ENCODE peak calls at places on chromosomes 11 and 22, in five cellular contexts. H is PC-3, Q is colonic mucosa, S is H1, R is DND-41. B is an unnamed sample.

GRCh38 chr11:125167954-125168821 is 3.6 kb downstream of the PKNOX2 start:
- DNase-seq in R (no peak), H (no peak), S (no peak), Q (no peak), B (peak; percentile 93)

GRCh38 chr11:70675697-70676374 is 277.5 kb downstream of the CTTN start:
- DNase-seq in H (peak; percentile 41), R (no peak), Q (peak; percentile 85), S (no peak), B (no peak)

GRCh38 chr22:26429458-26430238 is 588 bp downstream of the ASPHD2 start:
- DNase-seq in Q (no peak), R (no peak), H (no peak), S (no peak), B (no peak)

GRCh38 chr11:116445108-116446047 is 327.4 kb downstream of the BUD13 start:
- DNase-seq in R (no peak), S (peak; percentile 55), H (no peak), Q (no peak), B (no peak)

GRCh38 chr11:48012051-48012391 is 31.7 kb downstream of the PTPRJ start:
- DNase-seq in H (no peak), S (no peak), Q (no peak), R (no peak), B (no peak)

GRCh38 chr11:114154271-114155047 is 94.9 kb downstream of the ZBTB16 start:
- DNase-seq in Q (no peak), S (no peak), R (no peak), H (no peak), B (peak; percentile 99)

GRCh38 chr11:62400760-62401159 is 18.1 kb upstream of the SCGB1A1 start:
- DNase-seq in R (no peak), H (no peak), S (no peak), Q (peak; percentile 70), B (peak; percentile 90)

GRCh38 chr22:29306830-29307657 is 594 bp downstream of the GAS2L1 start:
- DNase-seq in R (peak; percentile 61), Q (peak; percentile 86), H (peak; percentile 80), S (no peak), B (peak; percentile 70)

GRCh38 chr11:69965821-69966582 is 112.1 kb upstream of the ANO1 start:
- DNase-seq in S (no peak), Q (peak; percentile 63), R (no peak), H (peak; percentile 26), B (no peak)

GRCh38 chr22:46693634-46694422 is 44.2 kb downstream of the CERK start:
- DNase-seq in S (no peak), H (no peak), R (no peak), Q (no peak), B (no peak)

GRCh38 chr11:102330226-102330625 is 12.9 kb downstream of the BIRC3 start:
- DNase-seq in R (no peak), Q (no peak), H (no peak), S (no peak), B (no peak)

GRCh38 chr11:93744669-93745004 is 3.2 kb downstream of the C11orf54 start:
- DNase-seq in Q (no peak), S (no peak), R (no peak), H (no peak), B (no peak)

GRCh38 chr11:86070435-86071056 is 1.7 kb upstream of the PICALM start:
- DNase-seq in Q (no peak), R (no peak), S (no peak), H (no peak), B (no peak)

GRCh38 chr22:21587803-21588611 is 20.5 kb downstream of the UBE2L3 start:
- DNase-seq in Q (no peak), R (peak; percentile 18), H (no peak), S (no peak), B (peak; percentile 78)

GRCh38 chr11:67303989-67304411 is 670 bp downstream of the SSH3 start:
- DNase-seq in R (no peak), H (peak; percentile 63), S (peak; percentile 64), Q (peak; percentile 34), B (no peak)

GRCh38 chr11:23112987-23113886 is 253.0 kb upstream of the CCDC179 start:
- DNase-seq in R (peak; percentile 21), S (peak; percentile 52), H (peak; percentile 85), Q (peak; percentile 87), B (peak; percentile 68)

GRCh38 chr11:114150671-114151070 is 91.2 kb downstream of the ZBTB16 start:
- DNase-seq in S (no peak), Q (no peak), H (no peak), R (no peak), B (no peak)

GRCh38 chr11:19574916-19575315 is 137.7 kb upstream of the NAV2 start:
- DNase-seq in Q (no peak), H (no peak), R (no peak), S (no peak), B (no peak)
- H3K9me3 ChIP-seq in Q (no peaks in the 10 kb centered on the region), H (no peaks in the 10 kb centered on the region), R (no peaks in the 10 kb centered on the region), S (no peaks in the 10 kb centered on the region), B (no peaks in the 10 kb centered on the region)

DNA sequence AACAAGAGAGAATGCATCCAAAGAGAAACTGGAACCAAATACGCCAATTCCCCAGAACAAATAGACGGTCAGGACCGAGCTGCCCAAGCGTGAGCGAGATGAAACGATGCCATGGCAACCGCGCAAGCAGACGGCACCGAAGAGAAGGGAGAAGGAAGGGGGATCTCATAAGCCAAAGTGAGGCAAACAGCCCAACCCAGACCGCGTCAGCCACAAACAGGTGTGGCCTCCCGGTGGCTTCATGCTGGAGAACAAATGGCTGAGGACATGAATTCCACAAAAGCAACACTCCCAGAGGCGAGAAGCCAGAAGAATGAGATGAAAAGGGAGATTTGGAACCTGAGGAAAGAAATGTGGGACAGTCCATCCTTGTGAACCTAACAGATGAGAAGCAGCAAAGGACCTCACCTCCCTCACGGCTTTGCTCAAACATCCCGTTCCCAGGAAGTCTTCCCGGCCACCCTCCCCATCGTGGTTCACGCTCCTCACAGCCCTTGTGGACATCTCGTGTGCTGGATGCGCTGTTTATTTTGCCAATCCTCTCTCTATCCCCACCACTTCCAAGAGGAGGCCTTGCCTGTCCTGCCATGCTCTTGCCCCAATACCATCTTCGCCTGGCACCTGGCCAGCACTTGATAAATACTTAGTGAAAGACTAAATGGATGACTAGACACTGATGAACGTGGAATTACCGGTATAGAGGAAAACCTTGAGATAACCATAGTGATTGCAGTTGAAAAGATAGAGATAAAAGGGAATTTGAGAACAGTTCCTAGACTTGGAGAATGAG is 89.2 kb upstream of the RTL6 start:
- DNase-seq in S (no peak), H (peak; percentile 44), R (peak; percentile 9), Q (no peak), B (peak; percentile 48)
- H3K9ac ChIP-seq in S (no peak overlapping the region), H (no peak overlapping the region), R (no peak overlapping the region), Q (no peak overlapping the region), B (no peak overlapping the region)

GRCh38 chr11:40998888-40999287 is 460.6 kb downstream of the LRRC4C start:
- DNase-seq in Q (no peak), R (no peak), S (no peak), H (no peak), B (no peak)
- H3K9me3 ChIP-seq in Q (no peaks in the 10 kb centered on the region), R (no peaks in the 10 kb centered on the region), S (no peaks in the 10 kb centered on the region), H (no peaks in the 10 kb centered on the region), B (no peaks in the 10 kb centered on the region)

GRCh38 chr22:44181912-44182590 is 1.3 kb downstream of the PARVG start:
- DNase-seq in S (no peak), R (no peak), Q (no peak), H (no peak), B (no peak)
- H3K9ac ChIP-seq in S (no peak overlapping the region), R (peak overlapping the region; percentile 96), Q (no peak overlapping the region), H (no peak overlapping the region), B (no peak overlapping the region)

DNA sequence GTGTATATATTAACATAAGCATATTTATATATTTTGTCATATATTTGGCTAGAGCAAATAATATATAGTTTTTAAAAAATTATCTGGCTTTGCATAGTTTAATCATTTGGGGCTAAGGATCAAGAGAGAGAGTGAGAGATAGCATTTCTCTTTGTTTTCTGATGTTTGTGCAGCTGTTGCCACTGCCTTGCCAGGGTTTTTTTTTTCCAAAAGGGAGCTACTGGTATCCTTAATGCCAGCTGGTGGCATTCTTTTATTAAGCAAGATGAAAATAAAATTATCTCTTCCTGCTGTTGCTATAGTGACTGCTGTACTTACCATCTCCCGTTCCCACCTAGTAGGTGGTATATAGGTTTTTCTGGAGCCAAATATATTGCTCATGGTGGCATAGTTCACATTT is 793.3 kb upstream of the ARHGAP42 start:
- DNase-seq in H (no peak), Q (no peak), R (no peak), S (no peak), B (no peak)
- H3K9me3 ChIP-seq in H (no peaks in the 10 kb centered on the region), Q (no peaks in the 10 kb centered on the region), R (peaks cover 5% of the 10 kb centered on the region), S (no peaks in the 10 kb centered on the region), B (no peaks in the 10 kb centered on the region)

GRCh38 chr11:3878036-3878584 is 22.6 kb downstream of the STIM1 start:
- DNase-seq in R (no peak), S (no peak), Q (no peak), H (no peak), B (no peak)
- H3K9ac ChIP-seq in R (no peak overlapping the region), S (no peak overlapping the region), Q (no peak overlapping the region), H (no peak overlapping the region), B (no peak overlapping the region)

B was measured in fibroblast of lung.